ENCODE peak calls at places on chromosome 2, in five cellular contexts. C is IMR-90, S is PC-3, O is mammary epithelial cell, Q is DND-41. W is an unnamed sample.

GRCh38 chr2:109178974-109179373 is 50.0 kb downstream of the SH3RF3 start:
- DNase-seq in C (no peak), S (no peak), O (no peak), Q (no peak), W (no peak)

GRCh38 chr2:62685986-62686625 is 19.4 kb upstream of the EHBP1 start:
- DNase-seq in C (no peak), S (no peak), O (peak; percentile 71), Q (no peak), W (no peak)

GRCh38 chr2:64260817-64261216 is 116.6 kb upstream of the PELI1 start:
- DNase-seq in C (no peak), S (no peak), O (no peak), Q (no peak), W (no peak)

GRCh38 chr2:188089896-188090295 is 201.8 kb upstream of the GULP1 start:
- DNase-seq in C (peak; percentile 29), S (no peak), O (peak; percentile 19), Q (no peak), W (no peak)

GRCh38 chr2:10668402-10669012 is 21.3 kb downstream of the NOL10 start:
- DNase-seq in C (peak; percentile 69), S (peak; percentile 87), O (peak; percentile 39), Q (peak; percentile 20), W (peak; percentile 90)

GRCh38 chr2:219022616-219023015 is 18.7 kb downstream of the CFAP65 start:
- DNase-seq in C (no peak), S (no peak), O (no peak), Q (no peak), W (no peak)

GRCh38 chr2:141557329-141558098 is 573.3 kb downstream of the LRP1B start:
- DNase-seq in C (peak; percentile 92), S (peak; percentile 89), O (peak; percentile 97), Q (no peak), W (peak; percentile 57)

GRCh38 chr2:215556979-215557378 is 121.1 kb upstream of the FN1 start:
- DNase-seq in C (peak; percentile 51), S (peak; percentile 6), O (no peak), Q (no peak), W (no peak)

GRCh38 chr2:79776461-79777146 is 263.8 kb downstream of the CTNNA2 start:
- DNase-seq in C (no peak), S (no peak), O (no peak), Q (no peak), W (no peak)

GRCh38 chr2:26840937-26841610 is 6.9 kb upstream of the DPYSL5 start:
- DNase-seq in C (no peak), S (peak; percentile 48), O (peak; percentile 16), Q (no peak), W (no peak)

GRCh38 chr2:172734711-172735645 is 667 bp upstream of the RAPGEF4 start:
- DNase-seq in C (no peak), S (no peak), O (peak; percentile 68), Q (no peak), W (peak; percentile 9)

GRCh38 chr2:99911711-99912110 is 230.7 kb downstream of the AFF3 start:
- DNase-seq in C (no peak), S (peak; percentile 57), O (peak; percentile 68), Q (no peak), W (no peak)

GRCh38 chr2:85740193-85740592 is 13.6 kb upstream of the ATOH8 start:
- DNase-seq in C (no peak), S (no peak), O (no peak), Q (no peak), W (no peak)
- H3K4me1 ChIP-seq in C (peaks cover 41% of the 10 kb centered on the region), S (peaks cover 18% of the 10 kb centered on the region), O (peaks cover 22% of the 10 kb centered on the region), Q (no peaks in the 10 kb centered on the region), W (peaks cover 69% of the 10 kb centered on the region)

GRCh38 chr2:28389399-28390240 is 3.0 kb upstream of the FOSL2 start:
- DNase-seq in C (no peak), S (no peak), O (no peak), Q (no peak), W (no peak)
- H3K9ac ChIP-seq in C (peak overlapping the region; percentile 68), S (peak overlapping the region; percentile 97), O (peak overlapping the region; percentile 82), Q (peak overlapping the region; percentile 84), W (peak overlapping the region; percentile 90)

GRCh38 chr2:104857262-104858221 is 3.6 kb downstream of the POU3F3 start:
- DNase-seq in C (no peak), S (no peak), O (no peak), Q (no peak), W (no peak)

GRCh38 chr2:104858325-104858978 is 4.5 kb downstream of the POU3F3 start:
- DNase-seq in C (no peak), S (no peak), O (no peak), Q (no peak), W (no peak)

GRCh38 chr2:104855174-104856085 is 1.5 kb downstream of the POU3F3 start:
- DNase-seq in C (no peak), S (no peak), O (no peak), Q (no peak), W (no peak)

GRCh38 chr2:104856086-104856972 is 2.4 kb downstream of the POU3F3 start:
- DNase-seq in C (no peak), S (no peak), O (no peak), Q (no peak), W (no peak)

DNA sequence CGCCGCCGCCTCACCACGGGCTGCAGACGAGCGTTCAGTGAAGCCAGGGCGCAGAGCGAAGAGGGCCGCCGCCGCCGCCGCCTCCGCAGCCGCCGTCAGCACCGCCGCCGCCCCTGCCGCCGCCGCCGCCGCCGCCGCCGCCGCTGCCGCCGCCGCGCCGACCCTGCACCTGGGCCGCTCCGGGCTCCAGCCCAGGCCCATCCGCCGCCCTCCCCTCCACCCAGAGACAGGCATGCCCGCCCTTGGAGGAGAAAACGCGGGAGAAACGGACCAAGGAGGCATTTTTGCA is 3.0 kb downstream of the POU3F3 start:
- DNase-seq in C (no peak), S (no peak), O (no peak), Q (no peak), W (no peak)
- H3K4me3 ChIP-seq in C (no peak overlapping the region), S (no peak overlapping the region), O (no peak overlapping the region), Q (no peak overlapping the region), W (no peak overlapping the region)

GRCh38 chr2:233247744-233248143 is 3.7 kb upstream of the ATG16L1 start:
- DNase-seq in C (peak; percentile 34), S (peak; percentile 99), O (peak; percentile 99), Q (no peak), W (no peak)

GRCh38 chr2:233248999-233249398 is 2.5 kb upstream of the ATG16L1 start:
- DNase-seq in C (no peak), S (peak; percentile 17), O (no peak), Q (no peak), W (no peak)

GRCh38 chr2:233245406-233245805 is 6.1 kb upstream of the ATG16L1 start:
- DNase-seq in C (no peak), S (peak; percentile 54), O (no peak), Q (no peak), W (no peak)

GRCh38 chr2:233244818-233245217 is 6.7 kb upstream of the ATG16L1 start:
- DNase-seq in C (peak; percentile 16), S (peak; percentile 87), O (peak; percentile 66), Q (no peak), W (no peak)

GRCh38 chr2:233247116-233247515 is 4.4 kb upstream of the ATG16L1 start:
- DNase-seq in C (no peak), S (peak; percentile 59), O (peak; percentile 21), Q (no peak), W (no peak)
- H3K4me1 ChIP-seq in C (no peaks in the 10 kb centered on the region), S (peaks cover 67% of the 10 kb centered on the region), O (peaks cover 26% of the 10 kb centered on the region), Q (peaks cover 6% of the 10 kb centered on the region), W (no peaks in the 10 kb centered on the region)

GRCh38 chr2:17542471-17542870 is 2.0 kb downstream of the VSNL1 start:
- DNase-seq in C (no peak), S (no peak), O (peak; percentile 20), Q (no peak), W (no peak)
- H3K9ac ChIP-seq in C (no peak overlapping the region), S (no peak overlapping the region), O (peak overlapping the region; percentile 94), Q (no peak overlapping the region), W (no peak overlapping the region)

DNA sequence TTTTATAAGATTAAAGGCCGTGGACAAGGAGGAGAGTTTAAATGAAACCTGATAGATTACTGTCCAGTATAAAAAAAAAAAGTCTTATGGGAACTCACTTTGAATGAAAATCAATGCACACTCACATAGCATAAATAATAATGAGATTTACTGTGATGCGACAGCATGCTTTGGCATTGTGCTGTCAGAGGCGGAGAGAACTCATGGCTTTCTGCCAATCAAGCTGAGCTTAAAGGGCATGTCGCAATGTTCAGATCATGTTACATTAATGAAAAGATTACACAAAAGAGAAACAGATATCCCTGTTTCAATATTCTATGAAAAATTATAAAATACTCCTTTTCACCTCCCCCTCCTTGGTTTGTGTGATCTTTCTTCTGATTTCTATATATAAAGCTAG is 310.8 kb downstream of the ERBB4 start:
- DNase-seq in C (peak; percentile 81), S (peak; percentile 82), O (peak; percentile 70), Q (no peak), W (peak; percentile 95)
- H3K4me3 ChIP-seq in C (no peak overlapping the region), S (no peak overlapping the region), O (no peak overlapping the region), Q (no peak overlapping the region), W (peak overlapping the region; percentile 11)

GRCh38 chr2:143152652-143153051 is 23.4 kb downstream of the ARHGAP15 start:
- DNase-seq in C (no peak), S (no peak), O (no peak), Q (no peak), W (no peak)
- H3K4me1 ChIP-seq in C (no peaks in the 10 kb centered on the region), S (no peaks in the 10 kb centered on the region), O (no peaks in the 10 kb centered on the region), Q (peaks cover 58% of the 10 kb centered on the region), W (no peaks in the 10 kb centered on the region)

DNA sequence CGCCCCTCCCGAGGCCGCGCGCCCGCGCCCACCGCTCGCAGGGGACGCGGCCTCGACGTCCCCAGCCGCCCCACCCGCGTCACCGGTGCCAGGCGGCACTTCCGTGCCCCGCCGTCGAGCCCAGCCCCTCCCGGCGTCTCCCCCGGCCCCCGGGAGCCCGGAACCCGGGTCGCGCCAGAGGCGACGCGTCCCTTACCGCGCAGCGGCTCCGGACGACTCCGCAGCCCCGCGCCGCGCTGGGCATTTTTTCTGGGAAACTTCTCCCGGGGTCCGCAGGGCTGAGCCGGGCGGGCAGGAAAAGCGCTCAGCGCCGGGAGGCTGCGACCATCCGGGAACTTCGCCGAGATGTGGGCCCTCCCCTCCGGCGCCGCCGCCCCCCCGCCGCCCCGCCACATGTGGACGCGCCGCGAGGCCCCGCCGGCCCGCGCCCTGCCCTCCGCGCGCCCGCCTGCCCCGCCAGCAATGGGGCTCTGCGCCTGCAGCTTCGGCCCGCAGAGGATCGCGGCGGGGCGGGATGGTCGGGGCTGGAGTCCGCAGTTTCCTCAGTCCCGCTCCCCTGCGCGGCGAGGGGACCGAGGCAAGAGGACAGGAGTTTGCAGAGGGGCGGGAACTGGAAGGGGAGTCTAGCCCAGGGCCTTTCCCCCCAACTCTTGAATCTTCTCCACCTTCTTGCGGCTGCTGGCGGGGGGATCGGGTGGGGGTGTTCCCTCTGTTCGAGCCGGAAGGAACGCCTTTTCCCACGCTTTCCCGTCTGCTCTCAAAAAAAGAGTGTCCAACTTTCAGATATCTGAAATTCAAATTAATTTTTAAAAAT is 81.5 kb downstream of the CHRNA1 start:
- DNase-seq in C (peak; percentile 59), S (no peak), O (no peak), Q (peak; percentile 72), W (peak; percentile 84)
- H3K9ac ChIP-seq in C (peak overlapping the region; percentile 81), S (peak overlapping the region; percentile 31), O (no peak overlapping the region), Q (peak overlapping the region; percentile 90), W (peak overlapping the region; percentile 93)

GRCh38 chr2:165796129-165796528 is 2.1 kb upstream of the GALNT3 start:
- DNase-seq in C (no peak), S (no peak), O (no peak), Q (no peak), W (no peak)

GRCh38 chr2:165793779-165794519 is at the start of gene GALNT3:
- DNase-seq in C (no peak), S (peak; percentile 96), O (peak; percentile 93), Q (no peak), W (peak; percentile 34)

GRCh38 chr2:165793161-165793778 is 777 bp downstream of the GALNT3 start:
- DNase-seq in C (no peak), S (peak; percentile 95), O (peak; percentile 85), Q (no peak), W (peak; percentile 16)

GRCh38 chr2:165794520-165794882 is 454 bp upstream of the GALNT3 start:
- DNase-seq in C (peak; percentile 45), S (peak; percentile 82), O (peak; percentile 87), Q (peak; percentile 53), W (peak; percentile 58)

GRCh38 chr2:165795011-165795410 is 964 bp upstream of the GALNT3 start:
- DNase-seq in C (peak; percentile 16), S (peak; percentile 87), O (peak; percentile 55), Q (no peak), W (peak; percentile 17)
- H3K4me3 ChIP-seq in C (no peak overlapping the region), S (peak overlapping the region; percentile 81), O (peak overlapping the region; percentile 74), Q (peak overlapping the region; percentile 43), W (peak overlapping the region; percentile 77)

W was measured in adipocyte.